ENCODE peak calls at places on chromosome 3, in nine cellular contexts. One of them, this sample, is unnamed.

GRCh38 chr3:184058029-184058428 is 5.2 kb downstream of the HTR3C start:
- DNase-seq in cardiac fibroblast: peak
- DNase-seq in GM06990: no peak
- DNase-seq in IMR-90: peak
- DNase-seq in body of pancreas: no peak
- DNase-seq in A673: no peak
- DNase-seq in HL-60: no peak
- DNase-seq in OCI-LY7: no peak
- DNase-seq in pancreas: no peak
- DNase-seq in this sample: no peak

GRCh38 chr3:52428151-52429005 is 16.5 kb downstream of the SEMA3G start:
- DNase-seq in cardiac fibroblast: peak
- DNase-seq in GM06990: no peak
- DNase-seq in IMR-90: peak
- DNase-seq in body of pancreas: peak
- DNase-seq in A673: peak
- DNase-seq in HL-60: peak
- DNase-seq in OCI-LY7: peak
- DNase-seq in pancreas: no peak
- DNase-seq in this sample: no peak

GRCh38 chr3:126208618-126209256 is 28.4 kb upstream of the ALDH1L1 start:
- DNase-seq in cardiac fibroblast: peak
- DNase-seq in GM06990: no peak
- DNase-seq in IMR-90: peak
- DNase-seq in body of pancreas: peak
- DNase-seq in A673: peak
- DNase-seq in HL-60: peak
- DNase-seq in OCI-LY7: no peak
- DNase-seq in pancreas: peak
- DNase-seq in this sample: no peak

GRCh38 chr3:170414202-170414663 is 4.4 kb upstream of the CLDN11 start:
- DNase-seq in cardiac fibroblast: peak
- DNase-seq in GM06990: no peak
- DNase-seq in IMR-90: peak
- DNase-seq in body of pancreas: peak
- DNase-seq in A673: peak
- DNase-seq in HL-60: peak
- DNase-seq in OCI-LY7: peak
- DNase-seq in pancreas: no peak
- DNase-seq in this sample: peak

GRCh38 chr3:16520636-16521579 is 7.4 kb upstream of the RFTN1 start:
- DNase-seq in cardiac fibroblast: no peak
- DNase-seq in GM06990: peak
- DNase-seq in IMR-90: no peak
- DNase-seq in body of pancreas: no peak
- DNase-seq in A673: no peak
- DNase-seq in HL-60: no peak
- DNase-seq in OCI-LY7: no peak
- DNase-seq in pancreas: no peak
- DNase-seq in this sample: peak

GRCh38 chr3:132554437-132554836 is 42.6 kb upstream of the ACKR4 start:
- DNase-seq in cardiac fibroblast: peak
- DNase-seq in GM06990: no peak
- DNase-seq in IMR-90: peak
- DNase-seq in body of pancreas: peak
- DNase-seq in A673: no peak
- DNase-seq in HL-60: no peak
- DNase-seq in OCI-LY7: no peak
- DNase-seq in pancreas: peak
- DNase-seq in this sample: no peak

GRCh38 chr3:56725175-56725574 is 42.1 kb upstream of the TASOR start:
- DNase-seq in cardiac fibroblast: no peak
- DNase-seq in GM06990: peak
- DNase-seq in IMR-90: no peak
- DNase-seq in body of pancreas: no peak
- DNase-seq in A673: no peak
- DNase-seq in HL-60: no peak
- DNase-seq in OCI-LY7: no peak
- DNase-seq in pancreas: no peak
- DNase-seq in this sample: peak

GRCh38 chr3:153829596-153830170 is 291.5 kb upstream of the ARHGEF26 start:
- DNase-seq in cardiac fibroblast: peak
- DNase-seq in GM06990: no peak
- DNase-seq in IMR-90: no peak
- DNase-seq in body of pancreas: no peak
- DNase-seq in A673: peak
- DNase-seq in HL-60: peak
- DNase-seq in OCI-LY7: no peak
- DNase-seq in pancreas: no peak
- DNase-seq in this sample: no peak

GRCh38 chr3:57110797-57111196 is 50.3 kb downstream of the SPATA12 start:
- DNase-seq in cardiac fibroblast: no peak
- DNase-seq in GM06990: no peak
- DNase-seq in IMR-90: no peak
- DNase-seq in body of pancreas: no peak
- DNase-seq in A673: no peak
- DNase-seq in HL-60: no peak
- DNase-seq in OCI-LY7: no peak
- DNase-seq in pancreas: no peak
- DNase-seq in this sample: no peak

GRCh38 chr3:195905970-195906864 is 2.1 kb downstream of the TNK2 start:
- DNase-seq in cardiac fibroblast: no peak
- DNase-seq in GM06990: no peak
- DNase-seq in IMR-90: peak
- DNase-seq in body of pancreas: peak
- DNase-seq in A673: no peak
- DNase-seq in HL-60: no peak
- DNase-seq in OCI-LY7: peak
- DNase-seq in pancreas: no peak
- DNase-seq in this sample: no peak

GRCh38 chr3:175338775-175339535 is 479.8 kb downstream of the NAALADL2 start:
- DNase-seq in cardiac fibroblast: peak
- DNase-seq in GM06990: no peak
- DNase-seq in IMR-90: peak
- DNase-seq in body of pancreas: no peak
- DNase-seq in A673: no peak
- DNase-seq in HL-60: no peak
- DNase-seq in OCI-LY7: no peak
- DNase-seq in pancreas: no peak
- DNase-seq in this sample: no peak

GRCh38 chr3:59812778-59813558 is 763.1 kb upstream of the CFAP20DC start:
- DNase-seq in cardiac fibroblast: peak
- DNase-seq in GM06990: no peak
- DNase-seq in IMR-90: peak
- DNase-seq in body of pancreas: no peak
- DNase-seq in A673: no peak
- DNase-seq in HL-60: no peak
- DNase-seq in OCI-LY7: no peak
- DNase-seq in pancreas: no peak
- DNase-seq in this sample: no peak

GRCh38 chr3:55547086-55547666 is 60.1 kb upstream of the WNT5A start:
- DNase-seq in cardiac fibroblast: no peak
- DNase-seq in GM06990: no peak
- DNase-seq in IMR-90: no peak
- DNase-seq in body of pancreas: no peak
- DNase-seq in A673: peak
- DNase-seq in HL-60: no peak
- DNase-seq in OCI-LY7: no peak
- DNase-seq in pancreas: no peak
- DNase-seq in this sample: no peak

GRCh38 chr3:189186093-189186492 is 14.3 kb downstream of the TPRG1 start:
- DNase-seq in cardiac fibroblast: peak
- DNase-seq in GM06990: no peak
- DNase-seq in IMR-90: peak
- DNase-seq in body of pancreas: peak
- DNase-seq in A673: no peak
- DNase-seq in HL-60: no peak
- DNase-seq in OCI-LY7: no peak
- DNase-seq in pancreas: peak
- DNase-seq in this sample: no peak

GRCh38 chr3:62703423-62704167 is 171.6 kb downstream of the CADPS start:
- DNase-seq in cardiac fibroblast: no peak
- DNase-seq in GM06990: no peak
- DNase-seq in IMR-90: no peak
- DNase-seq in body of pancreas: no peak
- DNase-seq in A673: no peak
- DNase-seq in HL-60: no peak
- DNase-seq in OCI-LY7: no peak
- DNase-seq in pancreas: no peak
- DNase-seq in this sample: no peak
- TF ChIP-seq CTCF in cardiac fibroblast: no peak
- TF ChIP-seq CTCF in GM06990: no peak
- TF ChIP-seq CTCF in IMR-90: no peak
- TF ChIP-seq CTCF in body of pancreas: no peak
- TF ChIP-seq CTCF in A673: no peak
- TF ChIP-seq CTCF in HL-60: no peak
- TF ChIP-seq CTCF in OCI-LY7: no peak
- TF ChIP-seq CTCF in pancreas: no peak
- TF ChIP-seq CTCF in this sample: no peak

GRCh38 chr3:167723872-167724271 is 10.8 kb downstream of the PDCD10 start:
- DNase-seq in cardiac fibroblast: no peak
- DNase-seq in GM06990: no peak
- DNase-seq in IMR-90: no peak
- DNase-seq in body of pancreas: no peak
- DNase-seq in A673: no peak
- DNase-seq in HL-60: no peak
- DNase-seq in OCI-LY7: no peak
- DNase-seq in pancreas: no peak
- DNase-seq in this sample: no peak
- H3K4me3 ChIP-seq in cardiac fibroblast: no peak
- H3K4me3 ChIP-seq in GM06990: no peak
- H3K4me3 ChIP-seq in IMR-90: no peak
- H3K4me3 ChIP-seq in body of pancreas: no peak
- H3K4me3 ChIP-seq in A673: no peak
- H3K4me3 ChIP-seq in HL-60: no peak
- H3K4me3 ChIP-seq in OCI-LY7: no peak
- H3K4me3 ChIP-seq in pancreas: no peak
- H3K4me3 ChIP-seq in this sample: no peak

DNA sequence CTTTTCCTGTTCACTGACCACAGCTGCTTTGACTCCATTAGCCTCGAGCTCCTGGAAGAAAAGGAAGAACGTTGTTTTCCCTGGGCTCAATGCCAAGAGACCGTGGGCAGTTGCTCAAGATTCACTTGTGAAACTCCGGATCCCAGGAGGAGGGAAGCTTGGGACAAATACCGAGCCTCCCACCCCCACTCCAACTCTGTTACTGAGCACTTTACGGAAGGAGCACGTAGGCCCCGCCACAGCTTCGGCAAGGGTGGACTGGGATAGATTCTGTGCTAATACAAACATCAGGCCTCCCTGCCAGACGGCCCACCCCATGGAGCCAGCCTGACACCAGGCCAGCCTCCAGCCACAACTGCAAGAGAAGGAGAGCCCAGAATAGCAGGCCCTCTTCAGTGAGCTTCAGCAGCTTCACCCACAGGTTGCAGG is 10.7 kb upstream of the FANCD2 start:
- DNase-seq in cardiac fibroblast: peak
- DNase-seq in GM06990: no peak
- DNase-seq in IMR-90: peak
- DNase-seq in body of pancreas: peak
- DNase-seq in A673: peak
- DNase-seq in HL-60: peak
- DNase-seq in OCI-LY7: no peak
- DNase-seq in pancreas: peak
- DNase-seq in this sample: no peak
- TF ChIP-seq CTCF in cardiac fibroblast: no peak
- TF ChIP-seq CTCF in GM06990: no peak
- TF ChIP-seq CTCF in IMR-90: no peak
- TF ChIP-seq CTCF in body of pancreas: no peak
- TF ChIP-seq CTCF in A673: no peak
- TF ChIP-seq CTCF in HL-60: no peak
- TF ChIP-seq CTCF in OCI-LY7: no peak
- TF ChIP-seq CTCF in pancreas: no peak
- TF ChIP-seq CTCF in this sample: no peak

GRCh38 chr3:128427175-128427857 is 39.4 kb downstream of the DNAJB8 start:
- DNase-seq in cardiac fibroblast: no peak
- DNase-seq in GM06990: no peak
- DNase-seq in IMR-90: no peak
- DNase-seq in body of pancreas: no peak
- DNase-seq in A673: no peak
- DNase-seq in HL-60: no peak
- DNase-seq in OCI-LY7: no peak
- DNase-seq in pancreas: no peak
- DNase-seq in this sample: no peak

GRCh38 chr3:128425142-128425845 is 41.4 kb downstream of the DNAJB8 start:
- DNase-seq in cardiac fibroblast: no peak
- DNase-seq in GM06990: no peak
- DNase-seq in IMR-90: no peak
- DNase-seq in body of pancreas: peak
- DNase-seq in A673: no peak
- DNase-seq in HL-60: no peak
- DNase-seq in OCI-LY7: no peak
- DNase-seq in pancreas: no peak
- DNase-seq in this sample: no peak

GRCh38 chr3:128425846-128426127 is 40.9 kb downstream of the DNAJB8 start:
- DNase-seq in cardiac fibroblast: no peak
- DNase-seq in GM06990: no peak
- DNase-seq in IMR-90: no peak
- DNase-seq in body of pancreas: no peak
- DNase-seq in A673: no peak
- DNase-seq in HL-60: no peak
- DNase-seq in OCI-LY7: no peak
- DNase-seq in pancreas: no peak
- DNase-seq in this sample: no peak

GRCh38 chr3:128424508-128425069 is 42.1 kb downstream of the DNAJB8 start:
- DNase-seq in cardiac fibroblast: peak
- DNase-seq in GM06990: no peak
- DNase-seq in IMR-90: peak
- DNase-seq in body of pancreas: no peak
- DNase-seq in A673: peak
- DNase-seq in HL-60: no peak
- DNase-seq in OCI-LY7: no peak
- DNase-seq in pancreas: no peak
- DNase-seq in this sample: no peak

DNA sequence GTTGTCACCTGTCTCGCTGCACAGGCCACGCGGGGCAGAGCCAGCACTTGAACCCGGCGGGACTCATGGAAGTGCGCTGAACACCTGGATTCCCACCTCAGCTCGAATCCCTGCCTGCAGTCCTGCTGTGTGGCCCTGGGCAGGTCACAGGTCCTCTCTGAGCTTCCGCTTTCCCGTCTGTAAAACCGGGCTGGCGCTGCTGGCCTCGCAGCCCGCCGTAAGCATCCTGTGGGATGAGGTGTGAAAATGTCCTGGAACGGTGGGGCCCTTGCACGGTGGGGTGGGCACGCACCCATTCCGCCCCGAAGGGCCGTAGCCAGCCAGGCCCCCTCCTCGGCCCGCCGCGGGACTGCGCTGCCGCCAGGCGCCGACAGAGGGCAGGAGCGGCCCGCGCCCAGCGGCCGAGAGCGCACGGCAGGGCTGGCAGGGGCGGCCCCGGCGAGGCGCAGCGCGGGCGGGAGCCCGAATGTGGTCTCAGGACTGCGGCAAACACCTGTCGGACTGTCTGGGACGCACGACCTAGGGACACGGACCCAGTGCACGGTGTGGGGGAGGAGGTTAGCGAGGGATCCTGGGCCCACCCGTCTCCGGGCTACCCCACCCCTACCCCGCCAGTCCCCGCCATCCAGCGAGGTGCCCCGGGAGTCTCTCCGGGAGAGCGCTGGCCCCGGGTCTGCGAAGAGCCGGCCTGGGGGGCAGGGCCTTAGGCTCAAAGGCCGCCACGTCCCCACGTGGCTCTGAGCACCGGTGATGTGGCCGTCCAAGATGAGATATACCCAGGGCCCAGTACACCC is 40.4 kb downstream of the DNAJB8 start:
- DNase-seq in cardiac fibroblast: peak
- DNase-seq in GM06990: peak
- DNase-seq in IMR-90: no peak
- DNase-seq in body of pancreas: peak
- DNase-seq in A673: peak
- DNase-seq in HL-60: peak
- DNase-seq in OCI-LY7: peak
- DNase-seq in pancreas: peak
- DNase-seq in this sample: no peak
- H3K4me3 ChIP-seq in cardiac fibroblast: no peak
- H3K4me3 ChIP-seq in GM06990: no peak
- H3K4me3 ChIP-seq in IMR-90: no peak
- H3K4me3 ChIP-seq in body of pancreas: no peak
- H3K4me3 ChIP-seq in A673: no peak
- H3K4me3 ChIP-seq in HL-60: no peak
- H3K4me3 ChIP-seq in OCI-LY7: no peak
- H3K4me3 ChIP-seq in pancreas: no peak
- H3K4me3 ChIP-seq in this sample: no peak